ENCODE peak calls at places on chromosomes 5 and 9, in four cellular contexts. B, U, Z and M are unnamed samples.

GRCh38 chr5:133843911-133844310 is 124.5 kb downstream of the C5orf15 start:
- DNase-seq in Z (no peak), U (no peak), B (no peak), M (no peak)

GRCh38 chr9:87678650-87679355 is 47.1 kb upstream of the CTSL start:
- DNase-seq in U (no peak), Z (peak; percentile 47), B (no peak), M (peak; percentile 40)

GRCh38 chr5:82593481-82593880 is 315.3 kb upstream of the RPS23 start:
- DNase-seq in U (no peak), Z (no peak), B (no peak), M (no peak)

GRCh38 chr5:171913987-171914273 is 92.5 kb downstream of the FBXW11 start:
- DNase-seq in B (no peak), Z (no peak), U (no peak), M (no peak)

GRCh38 chr5:73485715-73486114 is 12.5 kb upstream of the BTF3 start:
- DNase-seq in B (no peak), U (no peak), Z (no peak), M (no peak)

GRCh38 chr5:80238778-80239679 is 16.8 kb downstream of the SERINC5 start:
- DNase-seq in U (no peak), B (no peak), Z (no peak), M (no peak)

GRCh38 chr9:82997471-82998140 is 65.3 kb downstream of the RASEF start:
- DNase-seq in B (no peak), U (no peak), Z (no peak), M (no peak)

GRCh38 chr5:118796081-118796480 is 192.3 kb downstream of the DTWD2 start:
- DNase-seq in U (no peak), B (no peak), Z (no peak), M (no peak)

GRCh38 chr5:329106-329757 is 7.7 kb downstream of the AHRR start:
- DNase-seq in Z (no peak), B (no peak), U (no peak), M (no peak)

GRCh38 chr5:74641778-74642542 is 1.4 kb upstream of the ENC1 start:
- DNase-seq in Z (no peak), B (no peak), U (no peak), M (no peak)

GRCh38 chr9:127803507-127804352 is 1.0 kb downstream of the FPGS start:
- DNase-seq in B (no peak), U (no peak), Z (no peak), M (no peak)

GRCh38 chr5:122493091-122493775 is 181.2 kb downstream of the SNCAIP start:
- DNase-seq in Z (no peak), U (no peak), B (no peak), M (no peak)

GRCh38 chr5:108079754-108080153 is 302.1 kb downstream of the FBXL17 start:
- DNase-seq in U (no peak), B (no peak), Z (no peak), M (no peak)

GRCh38 chr5:82694886-82695285 is 382.3 kb downstream of the TMEM167A start:
- DNase-seq in U (no peak), Z (no peak), B (no peak), M (no peak)

GRCh38 chr9:71592400-71592799 is 175.9 kb downstream of the CEMIP2 start:
- DNase-seq in Z (no peak), U (no peak), B (no peak), M (no peak)

GRCh38 chr5:151612689-151613427 is 21.7 kb upstream of the FAT2 start:
- DNase-seq in Z (no peak), B (no peak), U (peak; percentile 45), M (peak; percentile 40)

GRCh38 chr5:106167766-106168165 is 1503.0 kb downstream of the EFNA5 start:
- DNase-seq in Z (no peak), U (no peak), B (no peak), M (no peak)

GRCh38 chr9:136191549-136192286 is 13.2 kb downstream of the LHX3 start:
- DNase-seq in B (no peak), U (no peak), Z (peak; percentile 53), M (no peak)

GRCh38 chr5:100270323-100270771 is 264.8 kb upstream of the FAM174A start:
- DNase-seq in Z (no peak), B (no peak), U (no peak), M (no peak)

GRCh38 chr5:151038801-151039238 is 18.4 kb downstream of the GPX3 start:
- DNase-seq in Z (no peak), U (no peak), B (no peak), M (no peak)

GRCh38 chr5:91114658-91115057 is 268.5 kb downstream of the ARRDC3 start:
- DNase-seq in U (no peak), B (no peak), Z (no peak), M (no peak)

GRCh38 chr5:91109634-91110033 is 273.5 kb downstream of the ARRDC3 start:
- DNase-seq in Z (no peak), B (no peak), U (no peak), M (no peak)

GRCh38 chr5:91110709-91111108 is 272.4 kb downstream of the ARRDC3 start:
- DNase-seq in Z (no peak), U (no peak), B (no peak), M (no peak)

DNA sequence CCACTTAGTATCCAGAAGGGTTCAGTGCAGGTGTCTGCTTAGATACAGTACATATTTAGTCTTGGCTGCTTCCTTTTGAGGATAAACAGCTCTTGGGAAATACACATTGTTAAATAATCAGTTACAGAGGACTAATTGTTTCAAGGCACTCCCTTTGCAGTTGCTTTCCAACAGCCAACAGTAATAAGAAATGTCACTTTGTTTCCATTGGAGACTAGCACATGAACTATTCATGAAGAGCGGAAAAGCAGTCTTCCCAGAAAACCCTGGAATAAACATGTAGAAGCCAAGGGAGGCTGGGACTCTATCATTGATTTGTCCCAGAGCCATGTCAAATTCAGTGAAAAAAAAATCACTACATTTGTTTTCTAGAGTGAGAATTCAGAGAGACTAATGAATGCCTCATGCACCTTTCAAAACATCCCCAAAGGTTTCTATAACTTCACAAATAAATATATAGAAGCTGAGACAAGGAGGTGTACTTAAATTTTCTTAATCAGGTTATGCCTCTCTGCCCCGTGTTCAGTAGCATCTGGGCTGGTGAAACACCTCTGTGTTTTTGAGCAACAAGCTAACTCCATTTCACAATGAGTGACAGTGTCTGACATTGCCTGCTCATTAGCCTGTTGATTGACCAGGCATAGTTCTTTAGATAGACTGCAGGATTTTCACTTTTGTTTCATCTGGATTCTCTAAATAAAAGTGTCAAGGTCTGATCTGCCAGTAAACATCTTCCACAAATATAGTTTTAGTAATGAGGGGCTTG is 271.5 kb downstream of the ARRDC3 start:
- DNase-seq in Z (no peak), B (peak; percentile 15), U (no peak), M (no peak)
- TF ChIP-seq SPI1 in Z (no peak), B (no peak), U (no peak), M (no peak)

GRCh38 chr9:91301161-91301560 is 60.6 kb downstream of the AUH start:
- DNase-seq in Z (no peak), B (no peak), U (no peak), M (no peak)

GRCh38 chr9:91306261-91306660 is 55.5 kb downstream of the AUH start:
- DNase-seq in U (no peak), Z (no peak), B (no peak), M (no peak)

GRCh38 chr9:91305596-91305995 is 56.1 kb downstream of the AUH start:
- DNase-seq in Z (no peak), B (no peak), U (no peak), M (no peak)

GRCh38 chr9:91303741-91304140 is 58.0 kb downstream of the AUH start:
- DNase-seq in U (no peak), B (no peak), Z (no peak), M (no peak)

GRCh38 chr9:91302831-91303230 is 58.9 kb downstream of the AUH start:
- DNase-seq in B (peak; percentile 70), U (no peak), Z (no peak), M (no peak)
- TF ChIP-seq SPI1 in B (peak; percentile 85), U (peak; percentile 27), Z (no peak), M (peak; percentile 48)

DNA sequence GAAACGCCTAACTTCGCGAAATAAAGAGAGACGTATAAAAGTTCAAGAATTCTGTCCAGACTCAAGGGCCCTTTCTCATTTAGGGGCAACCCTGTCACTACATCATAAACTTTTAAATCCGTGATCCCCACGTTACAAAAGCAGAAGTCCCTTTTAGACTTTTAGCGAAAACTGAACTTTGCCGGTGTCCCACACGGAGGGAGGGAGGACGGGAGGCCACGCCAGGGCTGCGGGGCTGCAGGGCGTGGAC is 517 bp upstream of the F2R start:
- DNase-seq in Z (no peak), U (no peak), B (no peak), M (no peak)
- TF ChIP-seq SPI1 in Z (peak; percentile 84), U (peak; percentile 71), B (no peak), M (peak; percentile 60)

GRCh38 chr5:127359502-127359901 is 68.9 kb downstream of the MEGF10 start:
- DNase-seq in U (no peak), Z (no peak), B (no peak), M (no peak)

GRCh38 chr5:127358274-127358673 is 67.7 kb downstream of the MEGF10 start:
- DNase-seq in U (no peak), B (no peak), Z (no peak), M (no peak)

GRCh38 chr5:127363403-127363802 is 72.8 kb downstream of the MEGF10 start:
- DNase-seq in U (no peak), Z (no peak), B (no peak), M (no peak)

GRCh38 chr5:127355342-127355741 is 64.7 kb downstream of the MEGF10 start:
- DNase-seq in Z (no peak), U (no peak), B (no peak), M (no peak)

DNA sequence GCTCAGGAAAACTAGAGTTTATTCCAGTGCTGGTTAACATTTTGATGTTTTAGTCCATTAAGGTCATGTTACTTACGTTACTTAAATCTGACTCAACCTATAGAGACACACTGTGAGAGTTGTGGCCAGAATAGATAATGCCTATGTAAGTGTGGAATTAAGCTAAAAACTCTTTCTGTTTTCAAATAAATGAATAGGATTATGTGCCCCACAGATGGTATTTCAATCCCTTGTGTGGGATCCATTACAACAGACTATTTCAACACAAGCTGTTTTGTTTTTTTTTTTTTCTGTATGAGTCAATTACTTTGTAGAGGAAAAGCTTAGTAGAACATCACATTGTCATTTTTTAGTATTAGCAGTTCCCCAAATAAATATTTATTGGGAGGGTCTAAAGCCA is 68.2 kb downstream of the MEGF10 start:
- DNase-seq in Z (no peak), U (no peak), B (no peak), M (no peak)
- TF ChIP-seq SPI1 in Z (no peak), U (no peak), B (no peak), M (no peak)

GRCh38 chr5:165139730-165140129 is 1634.3 kb downstream of the MAT2B start:
- DNase-seq in B (peak; percentile 70), Z (no peak), U (no peak), M (no peak)
- TF ChIP-seq SPI1 in B (peak; percentile 96), Z (no peak), U (peak; percentile 63), M (peak; percentile 54)

GRCh38 chr5:66860199-66860975 is 264.2 kb downstream of the MAST4 start:
- DNase-seq in Z (no peak), U (no peak), B (no peak), M (no peak)
- TF ChIP-seq SPI1 in Z (no peak), U (no peak), B (no peak), M (no peak)

DNA sequence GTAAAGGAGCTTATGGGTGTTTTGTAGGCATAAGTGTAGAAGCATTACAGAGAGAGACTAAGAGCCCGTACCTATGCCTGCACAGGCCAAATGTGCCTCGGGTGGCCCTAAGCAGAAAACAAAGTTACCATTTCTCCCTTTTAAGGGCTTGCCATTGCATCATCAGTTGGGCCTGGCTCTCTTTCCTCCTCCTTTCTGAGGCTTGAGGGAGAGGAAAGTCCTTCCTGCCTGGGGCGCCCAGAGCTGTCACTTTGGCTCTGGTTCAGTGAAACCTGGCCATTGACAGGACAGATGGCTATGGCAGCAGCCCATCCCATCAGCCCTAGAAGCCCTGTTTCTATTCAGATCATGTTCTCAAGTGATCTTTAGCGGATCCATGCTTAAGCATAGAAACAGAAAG is 293.3 kb downstream of the YTHDC2 start:
- DNase-seq in B (no peak), Z (no peak), U (no peak), M (no peak)
- TF ChIP-seq SPI1 in B (no peak), Z (no peak), U (no peak), M (no peak)

GRCh38 chr9:33676746-33677505 is 118.4 kb upstream of the PRSS3 start:
- DNase-seq in B (no peak), U (no peak), Z (peak; percentile 37), M (peak; percentile 14)
- TF ChIP-seq SPI1 in B (no peak), U (no peak), Z (no peak), M (no peak)